ENCODE peak calls at places on chromosomes 1 and 21, in six cellular contexts. H is IMR-90, M is PC-9, V is GM23338, Z is OCI-LY7, W is hepatocyte. U is an unnamed sample.

GRCh38 chr1:226974544-226975258 is 34.6 kb downstream of the COQ8A start:
- DNase-seq in H (no peak), M (no peak), V (no peak), Z (no peak), W (peak; percentile 65), U (no peak)

GRCh38 chr1:116666090-116666489 is 1.4 kb downstream of the IGSF3 start:
- DNase-seq in H (no peak), M (no peak), V (peak; percentile 17), Z (no peak), W (peak; percentile 34), U (no peak)

GRCh38 chr1:51541313-51542050 is 22.4 kb upstream of the EPS15 start:
- DNase-seq in H (no peak), M (peak; percentile 83), V (no peak), Z (no peak), W (no peak), U (peak; percentile 44)

GRCh38 chr21:35149698-35150097 is 100.6 kb upstream of the RUNX1 start:
- DNase-seq in H (peak; percentile 39), M (peak; percentile 79), V (no peak), Z (no peak), W (no peak), U (no peak)

GRCh38 chr1:101238681-101239094 is 1.9 kb downstream of the S1PR1 start:
- DNase-seq in H (peak; percentile 91), M (peak; percentile 61), V (peak; percentile 93), Z (peak; percentile 78), W (peak; percentile 87), U (peak; percentile 94)

GRCh38 chr1:216805233-216805632 is 82.0 kb upstream of the ESRRG start:
- DNase-seq in H (peak; percentile 36), M (no peak), V (no peak), Z (no peak), W (no peak), U (no peak)

GRCh38 chr1:206748348-206749034 is 22.1 kb upstream of the IL19 start:
- DNase-seq in H (no peak), M (no peak), V (no peak), Z (no peak), W (no peak), U (peak; percentile 22)

GRCh38 chr1:58108783-58109182 is 437.7 kb downstream of the OMA1 start:
- DNase-seq in H (no peak), M (no peak), V (no peak), Z (no peak), W (no peak), U (no peak)

GRCh38 chr1:174957829-174958228 is 41.9 kb upstream of the CACYBP start:
- DNase-seq in H (no peak), M (no peak), V (no peak), Z (no peak), W (no peak), U (no peak)

GRCh38 chr1:47592296-47592975 is 154.6 kb downstream of the FOXD2 start:
- DNase-seq in H (no peak), M (no peak), V (peak; percentile 15), Z (no peak), W (no peak), U (no peak)

GRCh38 chr1:228465134-228465533 is 22.0 kb upstream of the RNF187 start:
- DNase-seq in H (no peak), M (no peak), V (peak; percentile 28), Z (peak; percentile 37), W (no peak), U (no peak)

GRCh38 chr1:205518616-205519540 is 14.4 kb downstream of the CDK18 start:
- DNase-seq in H (no peak), M (no peak), V (no peak), Z (no peak), W (no peak), U (no peak)

GRCh38 chr1:236809133-236809532 is 14.0 kb downstream of the MTR start:
- DNase-seq in H (peak; percentile 2), M (no peak), V (no peak), Z (no peak), W (no peak), U (peak; percentile 57)

GRCh38 chr21:43273016-43273707 is 104.4 kb downstream of the CRYAA start:
- DNase-seq in H (no peak), M (no peak), V (no peak), Z (no peak), W (no peak), U (no peak)

GRCh38 chr21:37176716-37177115 is 90.4 kb downstream of the VPS26C start:
- DNase-seq in H (no peak), M (peak; percentile 72), V (peak; percentile 20), Z (no peak), W (no peak), U (no peak)

GRCh38 chr21:35614412-35614901 is 445.9 kb downstream of the SETD4 start:
- DNase-seq in H (peak; percentile 39), M (no peak), V (no peak), Z (no peak), W (no peak), U (peak; percentile 37)

GRCh38 chr21:41578708-41579107 is 70.8 kb upstream of the TMPRSS2 start:
- DNase-seq in H (no peak), M (no peak), V (no peak), Z (no peak), W (no peak), U (no peak)

GRCh38 chr1:174931214-174931613 is 68.5 kb upstream of the CACYBP start:
- DNase-seq in H (no peak), M (no peak), V (peak; percentile 23), Z (no peak), W (no peak), U (no peak)

GRCh38 chr21:27953328-27954045 is 986.6 kb upstream of the ADAMTS5 start:
- DNase-seq in H (no peak), M (no peak), V (no peak), Z (no peak), W (no peak), U (no peak)

GRCh38 chr1:110436635-110437034 is 14.3 kb upstream of the PROK1 start:
- DNase-seq in H (peak; percentile 17), M (no peak), V (peak; percentile 23), Z (no peak), W (peak; percentile 59), U (no peak)

GRCh38 chr1:110434946-110435345 is 16.0 kb upstream of the PROK1 start:
- DNase-seq in H (no peak), M (no peak), V (no peak), Z (no peak), W (no peak), U (no peak)

GRCh38 chr1:110433213-110433612 is 17.7 kb upstream of the PROK1 start:
- DNase-seq in H (no peak), M (no peak), V (no peak), Z (no peak), W (no peak), U (no peak)

GRCh38 chr1:110430901-110431300 is 20.0 kb upstream of the PROK1 start:
- DNase-seq in H (no peak), M (no peak), V (no peak), Z (no peak), W (no peak), U (no peak)

GRCh38 chr1:110433803-110434202 is 17.1 kb upstream of the PROK1 start:
- DNase-seq in H (peak; percentile 20), M (peak; percentile 92), V (peak; percentile 80), Z (peak; percentile 34), W (peak; percentile 87), U (no peak)
- TF ChIP-seq CTCF in H (peak; percentile 14), M (peak; percentile 61), V (peak; percentile 17), Z (peak; percentile 23), W (peak; percentile 20), U (no peak)

GRCh38 chr1:193185861-193186714 is at the start of gene B3GALT2:
- DNase-seq in H (peak; percentile 70), M (no peak), V (no peak), Z (no peak), W (peak; percentile 50), U (no peak)
- H2AFZ ChIP-seq in H (peak within 1 kb of the TSS; percentile 0), M (no peak within 1 kb of the TSS), V (no peak within 1 kb of the TSS), Z (no peak within 1 kb of the TSS), W (no peak within 1 kb of the TSS), U (no peak within 1 kb of the TSS)

DNA sequence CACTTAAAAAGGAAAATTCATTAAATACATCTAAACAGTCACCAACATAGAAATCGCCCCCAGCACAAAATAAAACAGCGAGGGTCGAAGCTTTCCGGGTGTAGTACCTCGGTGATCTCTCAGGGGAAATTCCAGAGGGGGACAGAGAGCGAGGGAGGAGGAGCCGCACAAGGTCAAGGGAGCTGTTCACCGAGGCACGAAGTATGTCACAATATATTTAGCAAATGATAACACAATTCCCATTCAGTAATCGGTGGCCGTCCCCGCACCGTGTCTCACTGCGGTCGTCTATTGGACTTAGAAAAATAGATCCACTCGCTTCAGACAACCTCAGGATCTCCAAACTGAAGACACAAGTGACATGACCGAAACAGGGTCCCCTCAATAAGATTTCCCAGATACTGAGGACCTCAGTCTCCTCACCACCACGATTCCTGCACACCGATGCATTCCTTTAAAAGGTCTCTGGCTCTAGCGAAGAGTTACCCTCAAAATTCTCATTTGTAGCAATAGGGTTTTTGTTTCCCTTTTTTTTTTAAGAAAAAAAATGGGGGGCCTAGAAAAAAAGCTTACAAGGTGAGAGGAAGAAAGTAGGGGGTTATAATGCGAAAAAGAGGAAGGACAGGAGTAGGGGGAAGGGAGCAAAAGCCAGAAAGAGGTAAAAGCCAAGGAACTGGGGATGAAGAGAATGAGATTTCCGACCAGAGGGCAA is 1.1 kb downstream of the LPGAT1 start:
- DNase-seq in H (no peak), M (no peak), V (peak; percentile 81), Z (no peak), W (peak; percentile 74), U (no peak)
- TF ChIP-seq CTCF in H (no peak), M (no peak), V (peak; percentile 36), Z (no peak), W (peak; percentile 24), U (no peak)

DNA sequence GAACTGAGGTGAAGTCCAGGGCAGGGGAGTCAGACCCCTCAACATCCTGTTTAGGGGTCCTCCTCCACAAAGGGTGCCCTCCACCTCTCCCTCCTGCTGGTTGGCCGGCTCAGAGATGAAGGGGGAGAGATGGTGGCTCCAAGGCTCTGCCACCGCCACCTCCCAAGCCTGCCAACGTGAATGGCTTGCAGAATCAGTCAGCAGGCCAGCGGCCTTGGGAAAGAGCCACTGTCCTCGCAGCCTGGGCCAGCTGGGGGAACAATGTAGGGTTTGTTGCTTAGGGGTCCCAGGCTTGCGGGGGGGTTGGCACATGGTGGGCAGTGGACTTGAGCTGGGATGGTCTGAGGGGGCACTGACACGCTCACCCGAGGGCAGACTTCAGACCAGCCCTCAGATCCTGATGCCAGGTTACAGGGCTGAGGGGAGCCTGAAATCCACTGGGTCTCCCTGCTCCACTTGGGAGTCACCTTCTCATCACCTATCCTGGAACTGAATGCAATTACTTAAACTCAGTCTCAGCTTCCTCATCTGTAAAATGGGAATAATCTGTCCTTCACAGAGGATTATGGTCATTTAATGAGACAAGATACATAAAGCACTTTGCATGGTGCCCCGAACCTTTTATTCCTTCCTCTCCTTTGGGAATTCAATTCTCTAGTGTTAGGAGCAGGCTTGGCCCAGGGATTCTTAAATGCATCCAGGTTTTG is 8.3 kb downstream of the GPR37L1 start:
- DNase-seq in H (no peak), M (no peak), V (no peak), Z (no peak), W (no peak), U (no peak)
- H2AFZ ChIP-seq in H (no peak overlapping the region), M (no peak overlapping the region), V (no peak overlapping the region), Z (no peak overlapping the region), W (no peak overlapping the region), U (no peak overlapping the region)

GRCh38 chr1:99648107-99648506 is 2.2 kb downstream of the PALMD start:
- DNase-seq in H (no peak), M (no peak), V (no peak), Z (no peak), W (peak; percentile 21), U (peak; percentile 95)
- TF ChIP-seq CTCF in H (no peak), M (peak; percentile 44), V (peak; percentile 39), Z (peak; percentile 11), W (peak; percentile 25), U (peak; percentile 40)